ENCODE peak calls at places on chromosomes 16 and 17, in six cellular contexts. C is hippocampal formation, A is nucleus accumbens, H is activated T-cell treated with anti-CD3 and anti-CD28 coated beads for 48 hours, G is GM12878, B is tibial nerve. K is an unnamed sample.

GRCh38 chr16:51971184-51971583 is 575.8 kb downstream of the TOX3 start:
- DNase-seq in C (no peak), A (no peak), H (no peak), G (no peak), B (no peak), K (no peak)

GRCh38 chr16:1533443-1533951 is at the start of gene TMEM204:
- DNase-seq in C (no peak), A (no peak), H (peak), G (no peak), B (peak), K (peak)

GRCh38 chr17:46978489-46979022 is 497 bp downstream of the RPRML start:
- DNase-seq in C (no peak), A (no peak), H (peak), G (no peak), B (no peak), K (no peak)

GRCh38 chr16:83336630-83337029 is 471.1 kb upstream of the HSBP1 start:
- DNase-seq in C (no peak), A (no peak), H (no peak), G (no peak), B (no peak), K (peak)

GRCh38 chr16:49482690-49483089 is 109.1 kb downstream of the C16orf78 start:
- DNase-seq in C (no peak), A (no peak), H (no peak), G (no peak), B (no peak), K (no peak)

GRCh38 chr16:85948870-85949269 is 49.9 kb downstream of the IRF8 start:
- DNase-seq in C (no peak), A (no peak), H (no peak), G (peak), B (no peak), K (no peak)

GRCh38 chr17:41390411-41390938 is 6.9 kb downstream of the KRT31 start:
- DNase-seq in C (no peak), A (no peak), H (no peak), G (no peak), B (no peak), K (no peak)

GRCh38 chr17:57508706-57509105 is 236.4 kb downstream of the CCDC182 start:
- DNase-seq in C (no peak), A (no peak), H (no peak), G (no peak), B (no peak), K (no peak)

GRCh38 chr17:4968916-4969550 is 1.4 kb upstream of the SPAG7 start:
- DNase-seq in C (no peak), A (no peak), H (peak), G (no peak), B (no peak), K (no peak)

GRCh38 chr16:23786964-23787571 is 32.2 kb downstream of the CHP2 start:
- DNase-seq in C (no peak), A (no peak), H (no peak), G (no peak), B (no peak), K (no peak)

GRCh38 chr17:48100591-48101011 is 677 bp downstream of the CBX1 start:
- DNase-seq in C (no peak), A (no peak), H (no peak), G (no peak), B (no peak), K (no peak)

K was measured in pulmonary artery endothelial cell.